ENCODE peak calls at places on chromosomes 2 and 18, in four cellular contexts. V, E, K and R are unnamed samples.

GRCh38 chr2:39512434-39512935 is 75.4 kb upstream of the MAP4K3 start:
- DNase-seq in V (no peak), E (no peak), K (peak), R (no peak)

GRCh38 chr2:104794416-104794815 is 59.5 kb upstream of the POU3F3 start:
- DNase-seq in E (no peak), V (no peak), K (no peak), R (no peak)

GRCh38 chr18:44679912-44680270 is 797 bp upstream of the SETBP1 start:
- DNase-seq in E (peak), V (peak), K (peak), R (no peak)

GRCh38 chr2:64535024-64535423 is 10.9 kb downstream of the AFTPH start:
- DNase-seq in K (no peak), V (no peak), E (no peak), R (no peak)

GRCh38 chr2:31038385-31038784 is 99.9 kb downstream of the GALNT14 start:
- DNase-seq in K (peak), E (no peak), V (no peak), R (no peak)

GRCh38 chr2:181955010-181955409 is 30.6 kb upstream of the PPP1R1C start:
- DNase-seq in V (no peak), E (peak), K (peak), R (no peak)

GRCh38 chr2:169965495-169965894 is 138.2 kb downstream of the UBR3 start:
- DNase-seq in V (no peak), E (no peak), K (peak), R (no peak)

GRCh38 chr2:25824216-25824615 is 54.1 kb downstream of the ASXL2 start:
- DNase-seq in E (no peak), V (no peak), K (no peak), R (no peak)

GRCh38 chr2:231336700-231337099 is 58.8 kb upstream of the B3GNT7 start:
- DNase-seq in E (no peak), V (no peak), K (no peak), R (no peak)

GRCh38 chr2:203451686-203452085 is 83.4 kb downstream of the RAPH1 start:
- DNase-seq in K (peak), V (no peak), E (no peak), R (no peak)

GRCh38 chr2:197310940-197311485 is 433 bp upstream of the ANKRD44 start:
- DNase-seq in V (no peak), E (no peak), K (no peak), R (no peak)

GRCh38 chr2:113677327-113677726 is 50.3 kb downstream of the RABL2A start:
- DNase-seq in V (no peak), K (no peak), E (no peak), R (no peak)

GRCh38 chr2:240358080-240358479 is 77.4 kb upstream of the GPC1 start:
- DNase-seq in K (no peak), V (no peak), E (no peak), R (no peak)

GRCh38 chr2:150567771-150568278 is 80.4 kb upstream of the RND3 start:
- DNase-seq in V (no peak), E (no peak), K (peak), R (no peak)

GRCh38 chr2:237283136-237283928 is 130.6 kb downstream of the COL6A3 start:
- DNase-seq in E (no peak), V (no peak), K (peak), R (no peak)

GRCh38 chr2:223901854-223902253 is 43.3 kb downstream of the WDFY1 start:
- DNase-seq in V (no peak), E (no peak), K (no peak), R (no peak)

GRCh38 chr2:170222298-170222697 is 44.4 kb downstream of the MYO3B start:
- DNase-seq in K (no peak), E (no peak), V (no peak), R (no peak)

GRCh38 chr2:191952515-191953270 is 105.8 kb upstream of the CAVIN2 start:
- DNase-seq in V (no peak), E (no peak), K (no peak), R (no peak)

GRCh38 chr18:7038330-7038846 is 79.2 kb downstream of the LAMA1 start:
- DNase-seq in E (peak), V (no peak), K (peak), R (no peak)

GRCh38 chr2:11748861-11749645 is 2.6 kb downstream of the LPIN1 start:
- DNase-seq in E (no peak), K (no peak), V (no peak), R (no peak)

GRCh38 chr2:207107551-207107950 is 58.2 kb downstream of the KLF7 start:
- DNase-seq in K (no peak), E (peak), V (no peak), R (no peak)

GRCh38 chr2:42474765-42475454 is 18.9 kb downstream of the KCNG3 start:
- DNase-seq in K (no peak), V (no peak), E (peak), R (no peak)

GRCh38 chr18:24976502-24976901 is 375.5 kb downstream of the ZNF521 start:
- DNase-seq in V (no peak), E (no peak), K (no peak), R (no peak)

GRCh38 chr2:201972621-201973255 is 60.9 kb upstream of the FZD7 start:
- DNase-seq in K (no peak), E (no peak), V (no peak), R (no peak)